ENCODE peak calls at places on chromosomes 7 and 10, in four cellular contexts. S, R, V and Q are unnamed samples.

GRCh38 chr10:132443605-132443997 is 46.6 kb downstream of the PWWP2B start:
- DNase-seq in S (no peak), R (no peak), V (peak), Q (no peak)

GRCh38 chr7:32447218-32447617 is 43.0 kb downstream of the LSM5 start:
- DNase-seq in S (no peak), R (no peak), V (no peak), Q (no peak)

GRCh38 chr7:1026721-1027151 is 17.6 kb upstream of the GPR146 start:
- DNase-seq in S (no peak), R (no peak), V (no peak), Q (no peak)

GRCh38 chr7:75639071-75639892 is 99.5 kb downstream of the HIP1 start:
- DNase-seq in S (peak), R (peak), V (peak), Q (peak)

GRCh38 chr10:93812664-93813338 is 55.1 kb downstream of the LGI1 start:
- DNase-seq in S (no peak), R (no peak), V (no peak), Q (no peak)

GRCh38 chr7:659996-660395 is 66.5 kb upstream of the DNAAF5 start:
- DNase-seq in S (no peak), R (no peak), V (no peak), Q (no peak)

GRCh38 chr10:92970301-92971070 is 90.1 kb upstream of the CYP26C1 start:
- DNase-seq in S (no peak), R (no peak), V (no peak), Q (no peak)

GRCh38 chr10:124152781-124153600 is 59.6 kb upstream of the CHST15 start:
- DNase-seq in S (no peak), R (peak), V (peak), Q (no peak)

GRCh38 chr10:48307584-48307983 is 1.1 kb downstream of the MAPK8 start:
- DNase-seq in S (no peak), R (no peak), V (no peak), Q (no peak)

DNA sequence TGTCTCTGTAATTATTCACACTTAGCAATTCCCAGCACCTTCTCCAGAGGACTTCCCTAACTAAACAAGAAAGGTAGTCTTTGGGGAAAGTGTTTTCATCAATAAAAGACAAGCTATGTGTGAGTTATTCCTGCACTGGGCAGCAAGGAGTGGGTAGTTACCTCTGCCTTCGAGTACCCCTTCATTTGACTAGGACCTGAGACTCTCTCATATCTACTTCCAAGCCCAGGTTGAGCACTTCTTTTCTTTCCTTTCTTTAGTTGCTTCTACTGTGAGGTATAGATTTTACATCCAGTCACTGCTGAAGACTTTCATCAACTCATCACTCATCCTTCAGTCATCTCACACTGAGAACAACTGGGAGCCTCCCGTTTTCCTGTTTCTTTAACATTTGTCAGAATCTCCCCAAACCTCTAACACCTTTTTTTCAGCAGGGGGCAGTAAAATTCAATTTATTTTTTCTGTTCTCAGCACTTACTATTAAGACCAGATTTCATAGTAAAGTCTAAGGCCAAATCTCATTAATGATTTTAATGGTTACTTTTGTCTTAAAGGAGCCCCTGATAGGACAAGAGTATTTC is 80.1 kb upstream of the PRSS1 start:
- DNase-seq in S (no peak), R (no peak), V (no peak), Q (no peak)
- TF ChIP-seq CTCF in S (peak), R (peak), V (peak), Q (peak)

GRCh38 chr10:75097666-75098285 is 13.7 kb upstream of the SAMD8 start:
- DNase-seq in S (no peak), R (no peak), V (no peak), Q (peak)
- TF ChIP-seq CTCF in S (no peak), R (no peak), V (no peak), Q (peak)

DNA sequence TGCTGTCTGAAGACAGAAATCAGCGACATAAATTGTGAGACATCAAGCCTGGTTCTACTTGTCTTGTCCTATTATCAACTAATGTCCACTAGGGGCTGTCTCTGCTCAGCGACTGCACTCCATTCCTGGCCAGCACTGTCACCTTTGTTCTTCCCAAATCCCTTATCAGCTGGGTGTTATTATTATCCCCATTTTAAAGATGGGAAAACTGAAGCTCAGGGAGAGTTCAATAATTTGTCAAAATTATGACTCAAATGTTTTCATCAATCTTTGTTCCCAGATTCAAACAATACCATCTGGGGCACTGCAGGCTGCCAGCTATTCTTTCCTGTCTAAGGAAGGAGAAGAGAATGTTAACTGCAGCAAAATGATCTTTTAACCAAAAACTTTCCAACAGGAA is 431.6 kb upstream of the NFE2L3 start:
- DNase-seq in S (no peak), R (no peak), V (no peak), Q (no peak)
- TF ChIP-seq CTCF in S (no peak), R (peak), V (no peak), Q (peak)

GRCh38 chr7:131829911-131830310 is 273.5 kb upstream of the PODXL start:
- DNase-seq in S (no peak), R (peak), V (no peak), Q (no peak)
- TF ChIP-seq CTCF in S (no peak), R (no peak), V (no peak), Q (no peak)

DNA sequence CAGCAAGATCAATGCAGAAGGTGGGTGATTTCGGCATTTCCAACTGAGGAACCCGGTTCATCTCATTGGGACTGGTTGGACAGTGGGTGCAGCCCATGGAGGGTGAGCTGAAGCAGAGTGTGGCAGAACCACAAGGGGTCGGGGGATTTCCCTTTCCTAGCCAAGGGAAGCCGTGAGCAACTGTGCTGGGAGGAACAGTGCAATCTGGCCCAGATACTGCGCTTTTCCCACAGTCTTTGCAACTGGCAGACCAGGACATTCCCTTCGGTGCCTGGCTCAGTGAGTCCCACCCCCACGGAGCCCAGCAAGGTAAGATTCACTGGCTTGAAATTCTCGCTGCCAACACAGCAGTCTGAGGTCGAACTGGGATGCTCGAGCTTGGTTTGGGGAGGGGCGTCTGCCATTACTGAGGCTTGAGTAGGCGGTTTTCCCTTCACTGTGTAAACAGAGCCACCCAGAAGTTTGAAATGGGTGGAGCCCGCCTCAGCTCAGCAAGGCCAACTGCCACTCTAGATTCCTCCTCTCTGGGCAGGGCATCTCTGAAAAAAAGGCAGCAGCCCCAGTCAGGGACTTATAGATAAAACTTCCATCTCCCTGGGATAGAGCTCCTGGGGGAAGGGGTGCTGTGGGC is 58.6 kb upstream of the SLC26A5 start:
- DNase-seq in S (no peak), R (no peak), V (no peak), Q (no peak)
- TF ChIP-seq CTCF in S (no peak), R (no peak), V (no peak), Q (no peak)

GRCh38 chr10:8513155-8514147 is 459.0 kb downstream of the GATA3 start:
- DNase-seq in S (no peak), R (no peak), V (no peak), Q (no peak)
- TF ChIP-seq CTCF in S (no peak), R (no peak), V (no peak), Q (no peak)